ENCODE peak calls at places on chromosomes 4 and X, in four cellular contexts. One of them, this sample, is unnamed.
A peak's percentile ranks its signal among the peaks of the same experiment; 100 is the strongest.

GRCh38 chrX:45769919-45770582 is 569.4 kb upstream of the DIPK2B start:
- DNase-seq in prostate gland: peak; percentile 58
- DNase-seq in esophagus squamous epithelium: peak; percentile 2
- DNase-seq in ovary: peak; percentile 76
- DNase-seq in this sample: no peak

GRCh38 chr4:15144249-15144966 is 142.1 kb downstream of the CPEB2 start:
- DNase-seq in ovary: no peak
- DNase-seq in esophagus squamous epithelium: no peak
- DNase-seq in prostate gland: peak; percentile 9
- DNase-seq in this sample: no peak

GRCh38 chr4:140052050-140052449 is 101.9 kb downstream of the MAML3 start:
- DNase-seq in esophagus squamous epithelium: no peak
- DNase-seq in ovary: peak; percentile 48
- DNase-seq in prostate gland: peak; percentile 30
- DNase-seq in this sample: peak; percentile 40

GRCh38 chrX:8760021-8760420 is 28.1 kb upstream of the ANOS1 start:
- DNase-seq in esophagus squamous epithelium: no peak
- DNase-seq in ovary: no peak
- DNase-seq in prostate gland: no peak
- DNase-seq in this sample: no peak

GRCh38 chr4:6324999-6325790 is 55.5 kb downstream of the WFS1 start:
- DNase-seq in prostate gland: peak; percentile 76
- DNase-seq in esophagus squamous epithelium: peak; percentile 7
- DNase-seq in ovary: no peak
- DNase-seq in this sample: no peak

GRCh38 chrX:53969540-53969939 is 74.7 kb downstream of the PHF8 start:
- DNase-seq in ovary: no peak
- DNase-seq in prostate gland: no peak
- DNase-seq in esophagus squamous epithelium: no peak
- DNase-seq in this sample: no peak

GRCh38 chr4:28225689-28226353 is 1365.2 kb downstream of the STIM2 start:
- DNase-seq in esophagus squamous epithelium: no peak
- DNase-seq in ovary: no peak
- DNase-seq in prostate gland: no peak
- DNase-seq in this sample: no peak

GRCh38 chr4:24771241-24771640 is 24.1 kb upstream of the SOD3 start:
- DNase-seq in esophagus squamous epithelium: no peak
- DNase-seq in prostate gland: no peak
- DNase-seq in ovary: no peak
- DNase-seq in this sample: no peak

GRCh38 chr4:10893417-10893816 is 208.8 kb upstream of the CLNK start:
- DNase-seq in esophagus squamous epithelium: no peak
- DNase-seq in ovary: no peak
- DNase-seq in prostate gland: no peak
- DNase-seq in this sample: peak; percentile 13

GRCh38 chrX:108097380-108097779 is 5.8 kb downstream of the ATG4A start:
- DNase-seq in ovary: no peak
- DNase-seq in esophagus squamous epithelium: no peak
- DNase-seq in prostate gland: no peak
- DNase-seq in this sample: no peak

GRCh38 chr4:7844247-7844991 is 95.2 kb downstream of the AFAP1 start:
- DNase-seq in esophagus squamous epithelium: no peak
- DNase-seq in prostate gland: peak; percentile 36
- DNase-seq in ovary: peak; percentile 79
- DNase-seq in this sample: peak; percentile 87

GRCh38 chrX:18146954-18147353 is 73.7 kb downstream of the BEND2 start:
- DNase-seq in prostate gland: no peak
- DNase-seq in esophagus squamous epithelium: no peak
- DNase-seq in ovary: no peak
- DNase-seq in this sample: no peak

GRCh38 chrX:43148305-43148704 is 370.3 kb upstream of the PPP1R2C start:
- DNase-seq in prostate gland: no peak
- DNase-seq in esophagus squamous epithelium: no peak
- DNase-seq in ovary: no peak
- DNase-seq in this sample: no peak

GRCh38 chr4:44145868-44146267 is 302.7 kb downstream of the KCTD8 start:
- DNase-seq in esophagus squamous epithelium: no peak
- DNase-seq in prostate gland: no peak
- DNase-seq in ovary: no peak
- DNase-seq in this sample: no peak

GRCh38 chrX:111869639-111870034 is 6.3 kb upstream of the TRPC5OS start:
- DNase-seq in prostate gland: peak; percentile 17
- DNase-seq in esophagus squamous epithelium: no peak
- DNase-seq in ovary: no peak
- DNase-seq in this sample: no peak

GRCh38 chrX:43467608-43468234 is 188.4 kb upstream of the MAOA start:
- DNase-seq in esophagus squamous epithelium: no peak
- DNase-seq in prostate gland: no peak
- DNase-seq in ovary: no peak
- DNase-seq in this sample: no peak

GRCh38 chr4:174522183-174523002 is at the start of gene HPGD:
- DNase-seq in prostate gland: peak; percentile 44
- DNase-seq in ovary: no peak
- DNase-seq in esophagus squamous epithelium: no peak
- DNase-seq in this sample: peak; percentile 58

GRCh38 chrX:56763556-56764152 is 34.6 kb downstream of the NBDY start:
- DNase-seq in esophagus squamous epithelium: no peak
- DNase-seq in ovary: peak; percentile 86
- DNase-seq in prostate gland: no peak
- DNase-seq in this sample: no peak

GRCh38 chrX:71859637-71860036 is 51.0 kb upstream of the NHSL2 start:
- DNase-seq in esophagus squamous epithelium: no peak
- DNase-seq in ovary: no peak
- DNase-seq in prostate gland: no peak
- DNase-seq in this sample: no peak

GRCh38 chr4:91279899-91280298 is 1023.9 kb upstream of the GRID2 start:
- DNase-seq in ovary: no peak
- DNase-seq in esophagus squamous epithelium: no peak
- DNase-seq in prostate gland: no peak
- DNase-seq in this sample: no peak

GRCh38 chr4:3440979-3441500 is 728 bp upstream of the HGFAC start:
- DNase-seq in prostate gland: no peak
- DNase-seq in esophagus squamous epithelium: no peak
- DNase-seq in ovary: peak; percentile 19
- DNase-seq in this sample: peak; percentile 36

GRCh38 chrX:44043496-44043895 is 70.3 kb upstream of the NDP start:
- DNase-seq in esophagus squamous epithelium: no peak
- DNase-seq in ovary: no peak
- DNase-seq in prostate gland: no peak
- DNase-seq in this sample: no peak

GRCh38 chr4:152456609-152457008 is 79.3 kb downstream of the FBXW7 start:
- DNase-seq in ovary: no peak
- DNase-seq in prostate gland: no peak
- DNase-seq in esophagus squamous epithelium: no peak
- DNase-seq in this sample: no peak

GRCh38 chr4:93730251-93730650 is 98.3 kb upstream of the ATOH1 start:
- DNase-seq in ovary: no peak
- DNase-seq in esophagus squamous epithelium: no peak
- DNase-seq in prostate gland: no peak
- DNase-seq in this sample: no peak

GRCh38 chrX:134761788-134762187 is 103.5 kb upstream of the PLAC1 start:
- DNase-seq in esophagus squamous epithelium: no peak
- DNase-seq in ovary: no peak
- DNase-seq in prostate gland: no peak
- DNase-seq in this sample: no peak
- TF ChIP-seq CTCF in esophagus squamous epithelium: peak; percentile 15
- TF ChIP-seq CTCF in ovary: no peak
- TF ChIP-seq CTCF in prostate gland: no peak
- TF ChIP-seq CTCF in this sample: peak; percentile 17

DNA sequence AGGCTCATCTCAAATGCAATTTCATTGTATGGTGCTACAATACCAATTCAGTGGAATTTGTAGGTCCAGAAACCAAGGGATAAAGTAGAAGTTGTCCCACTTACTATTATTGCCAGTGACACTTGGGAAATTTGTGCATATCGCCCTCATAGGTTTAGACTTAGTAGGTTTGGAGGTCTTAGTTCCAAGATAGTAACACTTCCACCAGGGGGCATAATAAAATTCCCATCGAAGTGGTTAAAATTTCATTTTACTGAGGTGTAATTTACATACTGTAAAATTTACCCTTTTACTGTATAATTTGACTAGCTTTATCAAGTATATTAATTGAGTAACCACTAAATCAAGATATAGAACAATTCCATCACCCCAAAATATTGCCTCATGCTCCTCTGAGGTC is 174.6 kb downstream of the INPP4B start:
- DNase-seq in esophagus squamous epithelium: no peak
- DNase-seq in prostate gland: no peak
- DNase-seq in ovary: no peak
- DNase-seq in this sample: no peak
- TF ChIP-seq CTCF in esophagus squamous epithelium: no peak
- TF ChIP-seq CTCF in prostate gland: no peak
- TF ChIP-seq CTCF in ovary: no peak
- TF ChIP-seq CTCF in this sample: peak; percentile 15

DNA sequence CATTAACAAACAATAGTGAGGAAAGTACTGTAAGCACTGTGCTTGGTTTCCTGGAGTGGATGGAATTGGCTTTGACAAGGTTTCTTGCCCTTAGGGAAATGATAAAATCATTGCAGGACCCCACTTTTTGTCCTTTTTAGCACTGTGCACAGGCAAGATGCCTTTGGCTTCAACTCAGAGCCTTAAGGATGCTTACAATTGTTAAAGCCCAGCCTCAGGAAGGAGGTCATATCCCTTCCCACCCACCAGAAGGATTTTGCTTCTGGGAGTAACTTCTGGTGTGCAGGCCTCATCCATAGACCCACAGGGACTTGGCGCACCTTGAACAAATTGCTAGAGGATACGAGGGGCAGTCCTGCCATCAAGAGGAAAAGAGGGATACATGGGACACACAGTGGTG is 44.5 kb downstream of the STARD8 start:
- DNase-seq in ovary: no peak
- DNase-seq in prostate gland: no peak
- DNase-seq in esophagus squamous epithelium: no peak
- DNase-seq in this sample: no peak
- TF ChIP-seq CTCF in ovary: no peak
- TF ChIP-seq CTCF in prostate gland: no peak
- TF ChIP-seq CTCF in esophagus squamous epithelium: no peak
- TF ChIP-seq CTCF in this sample: no peak

GRCh38 chr4:92551616-92552015 is 247.8 kb downstream of the GRID2 start:
- DNase-seq in esophagus squamous epithelium: no peak
- DNase-seq in ovary: no peak
- DNase-seq in prostate gland: no peak
- DNase-seq in this sample: no peak
- TF ChIP-seq CTCF in esophagus squamous epithelium: no peak
- TF ChIP-seq CTCF in ovary: no peak
- TF ChIP-seq CTCF in prostate gland: no peak
- TF ChIP-seq CTCF in this sample: no peak

DNA sequence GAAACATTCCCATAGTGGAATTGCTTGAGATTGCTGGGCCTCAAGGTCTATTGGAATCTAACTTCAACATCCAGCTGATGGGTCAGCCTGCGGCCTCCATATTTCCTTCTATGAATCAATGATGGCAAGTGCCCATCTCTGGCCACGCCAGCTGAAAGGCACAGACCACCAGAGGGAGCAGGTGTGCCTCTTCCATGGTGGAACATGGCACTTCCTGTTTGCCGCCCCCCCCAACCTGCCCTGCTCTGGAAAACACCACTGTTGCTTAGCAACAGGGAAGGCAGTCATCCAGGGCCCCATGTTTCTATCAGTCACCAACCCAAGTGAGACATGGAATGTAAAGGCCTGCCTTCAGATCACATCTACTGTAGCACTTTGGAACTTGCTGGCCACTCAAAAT is 11.6 kb downstream of the PAGE4 start:
- DNase-seq in ovary: peak; percentile 44
- DNase-seq in prostate gland: peak; percentile 36
- DNase-seq in esophagus squamous epithelium: no peak
- DNase-seq in this sample: peak; percentile 71
- TF ChIP-seq CTCF in ovary: no peak
- TF ChIP-seq CTCF in prostate gland: peak; percentile 37
- TF ChIP-seq CTCF in esophagus squamous epithelium: no peak
- TF ChIP-seq CTCF in this sample: peak; percentile 20

DNA sequence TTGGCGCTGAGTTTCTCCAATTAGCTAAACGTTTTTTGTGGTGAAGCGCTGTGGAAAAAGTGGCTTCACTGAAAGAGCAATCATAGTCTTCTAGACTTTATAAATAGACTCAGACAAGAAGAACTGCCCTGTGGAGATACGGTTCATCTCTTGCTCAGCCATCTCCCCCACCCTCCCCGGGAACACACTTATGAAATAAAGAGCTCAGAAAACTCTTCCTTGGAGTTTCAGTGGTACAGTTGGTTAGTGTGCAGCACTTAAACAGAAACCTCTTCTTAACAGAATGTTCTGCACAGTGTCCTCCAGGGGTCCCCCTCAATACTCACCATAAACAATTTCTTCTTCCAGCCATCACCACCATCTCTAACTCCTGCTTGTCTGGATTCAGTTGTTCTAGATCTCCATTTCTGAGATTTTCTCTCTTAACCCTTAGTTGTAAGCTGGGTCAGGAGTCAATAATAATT is 313.0 kb downstream of the ARHGAP10 start:
- DNase-seq in prostate gland: no peak
- DNase-seq in esophagus squamous epithelium: no peak
- DNase-seq in ovary: no peak
- DNase-seq in this sample: no peak
- TF ChIP-seq CTCF in prostate gland: no peak
- TF ChIP-seq CTCF in esophagus squamous epithelium: no peak
- TF ChIP-seq CTCF in ovary: no peak
- TF ChIP-seq CTCF in this sample: no peak

DNA sequence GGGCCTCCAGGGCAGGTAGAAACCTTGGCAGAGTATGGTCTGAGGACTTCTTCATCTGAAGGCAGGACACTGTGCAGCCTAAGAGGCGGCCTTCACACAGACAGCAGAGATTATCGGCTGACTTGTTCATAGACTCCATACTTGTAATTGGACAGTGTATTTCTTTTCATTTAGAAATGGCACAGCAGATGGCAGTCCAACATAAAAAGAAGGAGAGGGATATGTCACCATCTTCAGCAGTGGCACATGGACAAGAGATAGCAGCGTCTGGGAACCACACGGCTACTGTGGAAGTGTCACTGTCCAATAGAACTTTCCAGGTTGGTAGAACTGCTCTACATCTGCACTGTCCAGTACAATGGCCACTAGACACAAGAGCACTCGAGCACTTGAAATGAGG is 21.7 kb upstream of the GEMIN8 start:
- DNase-seq in ovary: no peak
- DNase-seq in esophagus squamous epithelium: no peak
- DNase-seq in prostate gland: no peak
- DNase-seq in this sample: no peak
- TF ChIP-seq CTCF in ovary: no peak
- TF ChIP-seq CTCF in esophagus squamous epithelium: no peak
- TF ChIP-seq CTCF in prostate gland: no peak
- TF ChIP-seq CTCF in this sample: no peak

DNA sequence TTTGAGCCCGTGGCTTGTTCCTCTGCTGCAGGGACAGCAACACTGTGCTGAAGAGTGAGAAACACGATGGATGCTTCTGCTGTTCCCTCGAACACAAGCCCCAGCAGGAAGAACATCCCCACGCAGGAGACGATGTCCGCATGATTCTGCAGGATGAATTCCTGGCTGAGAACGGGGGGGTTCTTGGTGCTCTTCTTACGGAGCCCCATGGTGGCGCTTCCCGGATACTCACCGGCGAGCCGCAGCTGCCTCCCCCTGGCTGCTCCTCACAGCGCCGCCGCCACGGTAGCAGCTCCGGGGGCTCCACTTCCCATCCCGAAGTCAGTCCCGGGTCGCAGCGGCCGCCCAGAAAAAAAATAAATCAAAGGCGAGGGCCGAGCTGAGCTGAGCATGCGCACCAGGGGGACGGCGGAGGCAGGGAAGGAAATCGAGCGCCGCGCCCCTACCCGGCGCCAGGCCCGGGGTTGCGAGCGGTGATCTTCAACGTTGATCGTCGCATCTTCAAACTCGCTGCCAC is at the start of gene TRAM1L1:
- DNase-seq in esophagus squamous epithelium: no peak
- DNase-seq in ovary: peak; percentile 43
- DNase-seq in prostate gland: peak; percentile 22
- DNase-seq in this sample: peak; percentile 94
- TF ChIP-seq CTCF in esophagus squamous epithelium: no peak
- TF ChIP-seq CTCF in ovary: no peak
- TF ChIP-seq CTCF in prostate gland: no peak
- TF ChIP-seq CTCF in this sample: no peak